ENCODE peak calls at places on chromosomes 5 and 9, in four cellular contexts. X is esophagus squamous epithelium, K is mucosa of descending colon, G is thyroid gland. R is an unnamed sample. For H3K4me1 and H3K9me3, the result is how much of the 10 kb centered on the place peaks cover.

GRCh38 chr5:93995126-93995621 is 253.8 kb upstream of the POU5F2 start:
- DNase-seq in K (no peak), X (no peak), G (no peak), R (no peak)

GRCh38 chr5:88507261-88507660 is 238.6 kb upstream of the TMEM161B start:
- DNase-seq in X (no peak), K (no peak), G (no peak), R (no peak)

GRCh38 chr9:29209748-29210276 is 1636.5 kb upstream of the C9orf72 start:
- DNase-seq in K (no peak), X (no peak), G (no peak), R (no peak)

GRCh38 chr5:131589510-131590348 is 45.3 kb downstream of the RAPGEF6 start:
- DNase-seq in G (no peak), K (no peak), X (no peak), R (no peak)

GRCh38 chr5:60812426-60812825 is 31.6 kb downstream of the ELOVL7 start:
- DNase-seq in X (no peak), G (no peak), K (no peak), R (no peak)

GRCh38 chr5:37133939-37134338 is 115.2 kb downstream of the CPLANE1 start:
- DNase-seq in K (no peak), X (no peak), G (no peak), R (no peak)

GRCh38 chr5:115586525-115587146 is 15.6 kb downstream of the TICAM2 start:
- DNase-seq in G (no peak), X (no peak), K (no peak), R (no peak)

GRCh38 chr5:130116972-130117371 is 212.7 kb downstream of the CHSY3 start:
- DNase-seq in G (no peak), X (no peak), K (no peak), R (no peak)

GRCh38 chr9:83511051-83511450 is 27.1 kb downstream of the FRMD3 start:
- DNase-seq in K (no peak), X (no peak), G (peak), R (no peak)

GRCh38 chr9:33297455-33297854 is 7.1 kb downstream of the NFX1 start:
- DNase-seq in K (peak), G (peak), X (no peak), R (peak)

GRCh38 chr9:1331546-1331945 is 281.4 kb downstream of the DMRT2 start:
- DNase-seq in G (no peak), K (no peak), X (no peak), R (no peak)

GRCh38 chr5:41637869-41638268 is 127.5 kb upstream of the PLCXD3 start:
- DNase-seq in K (no peak), G (no peak), X (no peak), R (no peak)

GRCh38 chr5:100772548-100772947 is 130.5 kb downstream of the ST8SIA4 start:
- DNase-seq in K (no peak), G (no peak), X (no peak), R (no peak)

GRCh38 chr5:7209583-7210139 is 186.3 kb upstream of the ADCY2 start:
- DNase-seq in K (no peak), G (peak), X (no peak), R (no peak)

GRCh38 chr5:113451797-113452196 is 17.0 kb upstream of the TSSK1B start:
- DNase-seq in X (no peak), K (no peak), G (no peak), R (no peak)

GRCh38 chr5:174531782-174532191 is 192.6 kb upstream of the MSX2 start:
- DNase-seq in X (no peak), K (no peak), G (no peak), R (no peak)

GRCh38 chr5:10671041-10672008 is 89.7 kb downstream of the DAP start:
- DNase-seq in X (no peak), G (no peak), K (no peak), R (no peak)

GRCh38 chr5:33774323-33774722 is 117.5 kb downstream of the ADAMTS12 start:
- DNase-seq in K (no peak), X (no peak), G (no peak), R (no peak)

GRCh38 chr5:177369050-177369912 is 11.6 kb downstream of the RGS14 start:
- DNase-seq in K (no peak), G (no peak), X (no peak), R (no peak)

GRCh38 chr9:99253772-99254431 is 31.8 kb downstream of the SEC61B start:
- DNase-seq in G (no peak), X (no peak), K (peak), R (no peak)

GRCh38 chr5:15995206-15996052 is 184.2 kb downstream of the MARCHF11 start:
- DNase-seq in G (no peak), X (no peak), K (no peak), R (no peak)

GRCh38 chr9:127492616-127493015 is 41.3 kb downstream of the LRSAM1 start:
- DNase-seq in G (no peak), X (no peak), K (no peak), R (no peak)

GRCh38 chr9:101601904-101602765 is 7.4 kb upstream of the PPP3R2 start:
- DNase-seq in K (no peak), X (no peak), G (no peak), R (no peak)

GRCh38 chr5:181234455-181235306 is 9.0 kb downstream of the RACK1 start:
- DNase-seq in K (no peak), X (no peak), G (no peak), R (no peak)

GRCh38 chr5:83628360-83628759 is 92.3 kb downstream of the HAPLN1 start:
- DNase-seq in G (no peak), X (no peak), K (no peak), R (no peak)

GRCh38 chr9:94921072-94921471 is 194.6 kb downstream of the AOPEP start:
- DNase-seq in X (no peak), G (peak), K (no peak), R (no peak)

GRCh38 chr5:96751203-96752169 is 56.3 kb downstream of the ERAP1 start:
- DNase-seq in K (no peak), G (no peak), X (no peak), R (no peak)

GRCh38 chr9:81861644-81862043 is 66.6 kb upstream of the SPATA31D4 start:
- DNase-seq in G (no peak), X (no peak), K (no peak), R (no peak)

GRCh38 chr5:175711031-175711430 is 53.2 kb downstream of the HRH2 start:
- DNase-seq in K (no peak), X (no peak), G (no peak), R (no peak)

GRCh38 chr5:116709082-116709481 is 134.5 kb upstream of the SEMA6A start:
- DNase-seq in K (no peak), G (no peak), X (no peak), R (no peak)
- TF ChIP-seq CTCF in K (no peak), G (no peak), X (no peak), R (no peak)

GRCh38 chr9:134403682-134404301 is 77.5 kb downstream of the RXRA start:
- DNase-seq in G (peak), X (no peak), K (peak), R (peak)

GRCh38 chr9:134407123-134407779 is 81.0 kb downstream of the RXRA start:
- DNase-seq in G (peak), X (no peak), K (peak), R (peak)

GRCh38 chr9:134404376-134405358 is 78.4 kb downstream of the RXRA start:
- DNase-seq in X (no peak), K (no peak), G (peak), R (no peak)

GRCh38 chr9:134406366-134407122 is 80.3 kb downstream of the RXRA start:
- DNase-seq in X (no peak), K (no peak), G (peak), R (no peak)

GRCh38 chr9:134405527-134405926 is 79.3 kb downstream of the RXRA start:
- DNase-seq in K (no peak), X (no peak), G (no peak), R (no peak)
- H3K4me1 ChIP-seq in K (under half), X (half or more), G (half or more), R (half or more)

GRCh38 chr5:65933295-65933694 is 6.9 kb downstream of the ERBIN start:
- DNase-seq in X (no peak), K (no peak), G (no peak), R (no peak)
- H3K9me3 ChIP-seq in X (under half), K (under half), G (under half), R (under half)

GRCh38 chr9:133199648-133200321 is 9.3 kb downstream of the OBP2B start:
- DNase-seq in G (peak), X (no peak), K (peak), R (no peak)
- TF ChIP-seq CTCF in G (no peak), X (no peak), K (no peak), R (no peak)

DNA sequence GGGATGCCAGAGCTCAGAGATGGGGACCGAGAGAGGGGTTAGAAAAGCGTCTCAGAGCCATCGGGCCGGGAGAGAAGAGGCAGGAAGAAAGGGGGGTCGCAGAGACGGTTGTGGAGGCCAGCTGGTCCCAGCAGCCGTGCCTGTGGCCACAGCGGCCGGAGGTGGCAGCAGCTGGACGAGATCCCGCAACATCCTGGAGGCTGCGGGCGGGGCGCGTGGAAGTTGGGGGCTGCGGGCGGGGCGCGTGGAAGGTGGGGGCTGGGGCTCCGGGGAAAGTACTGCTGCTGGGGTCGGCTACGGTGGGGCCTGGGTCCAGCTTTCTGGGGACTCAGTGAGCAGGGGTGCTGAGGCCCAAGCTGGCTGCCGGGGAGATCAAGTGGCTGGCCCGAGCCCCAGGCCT is 34.4 kb upstream of the EGFL7 start:
- DNase-seq in K (no peak), G (no peak), X (no peak), R (no peak)
- H3K4me1 ChIP-seq in K (half or more), G (under half), X (half or more), R (half or more)

GRCh38 chr9:23665635-23666034 is 160.4 kb downstream of the ELAVL2 start:
- DNase-seq in K (no peak), X (no peak), G (no peak), R (no peak)
- H3K9me3 ChIP-seq in K (under half), X (under half), G (under half), R (under half)

GRCh38 chr5:158769702-158770101 is 330.0 kb downstream of the EBF1 start:
- DNase-seq in K (no peak), X (no peak), G (no peak), R (no peak)

GRCh38 chr5:158769079-158769478 is 330.6 kb downstream of the EBF1 start:
- DNase-seq in X (no peak), K (no peak), G (no peak), R (no peak)

GRCh38 chr5:158765407-158765806 is 334.3 kb downstream of the EBF1 start:
- DNase-seq in G (no peak), X (no peak), K (no peak), R (no peak)

GRCh38 chr5:158773151-158773550 is 326.6 kb downstream of the EBF1 start:
- DNase-seq in X (no peak), G (no peak), K (no peak), R (no peak)

GRCh38 chr5:158770506-158770905 is 329.2 kb downstream of the EBF1 start:
- DNase-seq in G (no peak), X (no peak), K (no peak), R (no peak)
- TF ChIP-seq CTCF in G (no peak), X (no peak), K (no peak), R (no peak)

GRCh38 chr9:134518004-134518606 is 123.5 kb upstream of the COL5A1 start:
- DNase-seq in X (no peak), G (no peak), K (no peak), R (peak)

GRCh38 chr9:134519403-134520070 is 122.1 kb upstream of the COL5A1 start:
- DNase-seq in G (no peak), K (no peak), X (no peak), R (peak)

GRCh38 chr9:134517069-134517680 is 124.4 kb upstream of the COL5A1 start:
- DNase-seq in G (no peak), K (no peak), X (no peak), R (peak)

GRCh38 chr9:134515026-134515821 is 126.4 kb upstream of the COL5A1 start:
- DNase-seq in X (no peak), G (no peak), K (no peak), R (peak)

GRCh38 chr9:134514503-134514902 is 127.1 kb upstream of the COL5A1 start:
- DNase-seq in X (no peak), G (no peak), K (no peak), R (peak)
- H3K4me1 ChIP-seq in X (under half), G (under half), K (under half), R (under half)

DNA sequence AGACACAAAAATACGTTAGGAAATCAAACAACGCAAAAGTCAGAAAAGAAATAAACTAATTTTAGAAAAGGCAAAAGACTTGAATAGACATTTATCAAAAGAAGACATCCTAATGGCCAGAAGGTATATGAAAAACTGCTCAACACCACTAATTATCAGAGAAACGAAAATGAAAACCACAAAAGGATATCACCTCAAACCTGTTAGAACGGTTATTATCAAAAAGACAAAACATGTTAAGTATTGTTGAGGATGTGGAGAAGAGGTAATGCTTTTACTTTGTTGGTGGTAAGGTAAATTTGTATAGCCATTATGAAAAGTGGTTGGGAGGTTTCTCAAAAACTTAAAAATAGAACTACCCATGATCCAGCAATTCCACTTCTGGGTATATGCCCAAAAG is 230.0 kb upstream of the RGMB start:
- DNase-seq in K (no peak), X (no peak), G (no peak), R (no peak)
- H3K9me3 ChIP-seq in K (under half), X (under half), G (under half), R (under half)

R was measured in stomach.